ENCODE peak calls at places on chromosomes 6 and 20, in five cellular contexts. B, G, L, W and J are unnamed samples. For H3K4me1, the result is how much of the 10 kb centered on the place peaks cover.

GRCh38 chr20:47224300-47224791 is 132.2 kb downstream of the ZMYND8 start:
- DNase-seq in G (no peak), W (no peak), L (no peak), B (no peak), J (no peak)

GRCh38 chr20:45254867-45255266 is 503 bp upstream of the SLPI start:
- DNase-seq in L (no peak), B (no peak), W (no peak), G (no peak), J (no peak)

GRCh38 chr6:44489912-44490604 is 102.6 kb downstream of the CDC5L start:
- DNase-seq in B (peak), G (no peak), L (no peak), W (no peak), J (peak)

GRCh38 chr6:154619183-154619582 is 108.7 kb upstream of the CNKSR3 start:
- DNase-seq in L (no peak), G (no peak), B (no peak), W (no peak), J (no peak)

GRCh38 chr6:119182875-119183274 is 104.4 kb upstream of the FAM184A start:
- DNase-seq in L (no peak), G (no peak), B (no peak), W (no peak), J (no peak)

GRCh38 chr20:34420146-34420545 is 57.1 kb downstream of the ITCH start:
- DNase-seq in L (no peak), B (no peak), W (no peak), G (no peak), J (no peak)

GRCh38 chr6:116492331-116493067 is 18.9 kb upstream of the CALHM5 start:
- DNase-seq in W (no peak), L (no peak), B (no peak), G (no peak), J (no peak)

GRCh38 chr6:130969807-130970491 is 93.1 kb downstream of the EPB41L2 start:
- DNase-seq in L (no peak), G (no peak), W (no peak), B (peak), J (peak)

GRCh38 chr20:61447950-61448349 is 195.9 kb downstream of the CDH4 start:
- DNase-seq in L (no peak), B (no peak), W (no peak), G (no peak), J (no peak)

GRCh38 chr6:158805698-158806373 is 13.3 kb downstream of the EZR start:
- DNase-seq in L (peak), W (no peak), G (no peak), B (no peak), J (no peak)

GRCh38 chr20:16203091-16203490 is 370.2 kb downstream of the KIF16B start:
- DNase-seq in L (no peak), W (no peak), B (no peak), G (no peak), J (no peak)

GRCh38 chr6:155261146-155261900 is 2.5 kb upstream of the CLDN20 start:
- DNase-seq in B (no peak), W (no peak), G (no peak), L (no peak), J (peak)

GRCh38 chr20:17809714-17810631 is 110.2 kb downstream of the BANF2 start:
- DNase-seq in L (no peak), W (no peak), G (no peak), B (no peak), J (no peak)

GRCh38 chr20:26216025-26216424 is 519.4 kb upstream of the ZNF337 start:
- DNase-seq in B (no peak), G (no peak), W (no peak), L (no peak), J (no peak)

GRCh38 chr6:76166874-76167273 is 94.4 kb upstream of the IMPG1 start:
- DNase-seq in B (no peak), L (no peak), G (no peak), W (no peak), J (no peak)

GRCh38 chr6:135540207-135540877 is 42.8 kb upstream of the AHI1 start:
- DNase-seq in B (no peak), L (no peak), G (no peak), W (no peak), J (no peak)

GRCh38 chr20:23167436-23167835 is 81.3 kb upstream of the CD93 start:
- DNase-seq in B (no peak), L (no peak), W (no peak), G (no peak), J (no peak)

GRCh38 chr20:34512266-34512954 is 3.8 kb upstream of the DYNLRB1 start:
- DNase-seq in W (no peak), B (no peak), L (no peak), G (no peak), J (no peak)

GRCh38 chr6:121881974-121882667 is 446.7 kb downstream of the GJA1 start:
- DNase-seq in W (no peak), B (no peak), L (no peak), G (no peak), J (no peak)

GRCh38 chr6:21382821-21383455 is 210.6 kb upstream of the SOX4 start:
- DNase-seq in L (no peak), B (no peak), G (no peak), W (no peak), J (no peak)

GRCh38 chr6:141421378-141421777 is 711.3 kb upstream of the GJE1 start:
- DNase-seq in W (no peak), G (no peak), B (no peak), L (no peak), J (no peak)

GRCh38 chr6:96301781-96302180 is 219.8 kb upstream of the UFL1 start:
- DNase-seq in B (no peak), L (no peak), W (no peak), G (no peak), J (no peak)

GRCh38 chr20:51447097-51447764 is 95.3 kb downstream of the NFATC2 start:
- DNase-seq in B (peak), W (peak), L (peak), G (peak), J (peak)

GRCh38 chr6:138692058-138692977 is 81.3 kb upstream of the CCDC28A start:
- DNase-seq in B (peak), W (peak), L (peak), G (peak), J (peak)

GRCh38 chr6:43608310-43608763 is 20.7 kb downstream of the GTPBP2 start:
- DNase-seq in L (peak), B (peak), W (peak), G (no peak), J (peak)

GRCh38 chr20:63121749-63122405 is 94.1 kb downstream of the YTHDF1 start:
- DNase-seq in L (no peak), B (no peak), G (peak), W (no peak), J (no peak)

GRCh38 chr20:38473353-38473795 is 731 bp downstream of the RALGAPB start:
- DNase-seq in G (no peak), B (no peak), W (no peak), L (no peak), J (no peak)

GRCh38 chr6:91291071-91291470 is 704.2 kb upstream of the MAP3K7 start:
- DNase-seq in G (no peak), B (no peak), W (no peak), L (no peak), J (no peak)

GRCh38 chr6:31586013-31586412 is at the start of gene LST1:
- DNase-seq in G (no peak), W (no peak), L (no peak), B (no peak), J (no peak)

GRCh38 chr6:111997078-111997862 is 56.6 kb upstream of the CCN6 start:
- DNase-seq in B (peak), G (peak), L (peak), W (peak), J (peak)

GRCh38 chr6:128259735-128260685 is 260.4 kb downstream of the PTPRK start:
- DNase-seq in L (no peak), G (no peak), W (no peak), B (no peak), J (no peak)

GRCh38 chr6:14337157-14337556 is 219.6 kb downstream of the CD83 start:
- DNase-seq in W (no peak), L (no peak), G (no peak), B (no peak), J (no peak)

DNA sequence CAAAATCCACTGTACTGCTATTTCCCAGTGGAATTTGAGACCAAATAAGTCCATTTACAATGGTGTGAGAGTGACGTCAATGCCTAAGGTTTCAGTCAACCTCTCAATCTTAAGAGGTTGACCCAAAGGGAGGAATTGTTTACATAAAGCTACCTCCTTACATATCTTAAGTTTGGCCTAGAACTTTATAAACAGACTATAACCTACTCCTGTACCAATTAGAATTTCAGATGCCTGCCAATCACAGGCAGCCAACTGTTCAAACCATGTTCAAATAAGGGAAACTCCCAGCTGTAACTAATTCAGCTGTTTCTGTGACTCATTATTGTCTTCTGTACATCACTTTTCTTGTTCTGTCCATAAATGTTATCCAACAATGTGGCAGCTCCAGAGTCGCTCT is 14.5 kb downstream of the LGSN start:
- DNase-seq in W (no peak), B (no peak), G (no peak), L (peak), J (no peak)
- H3K27ac ChIP-seq in W (no peak), B (no peak), G (no peak), L (peak), J (no peak)

DNA sequence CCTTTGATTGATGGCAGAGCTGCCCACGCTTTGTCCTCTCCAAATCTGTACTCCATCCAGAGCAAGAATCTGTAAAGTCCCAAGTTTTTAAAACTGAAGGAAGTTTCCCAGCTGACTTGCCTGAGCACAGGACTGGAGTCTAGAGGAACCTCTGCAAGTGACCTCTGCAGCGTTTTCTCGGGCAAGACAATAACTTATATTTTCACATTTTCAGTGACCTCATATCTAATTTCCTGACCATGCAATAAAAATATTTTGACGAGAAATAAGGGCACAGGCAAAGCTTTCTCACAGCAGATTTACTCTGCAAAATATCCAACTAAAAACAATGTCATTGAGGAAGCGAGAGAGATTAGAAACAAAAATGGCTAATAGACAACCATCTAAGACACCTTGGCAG is 185.5 kb upstream of the SNX9 start:
- DNase-seq in G (no peak), W (no peak), B (no peak), L (no peak), J (no peak)
- H3K4me3 ChIP-seq in G (no peak), W (no peak), B (no peak), L (no peak), J (no peak)

DNA sequence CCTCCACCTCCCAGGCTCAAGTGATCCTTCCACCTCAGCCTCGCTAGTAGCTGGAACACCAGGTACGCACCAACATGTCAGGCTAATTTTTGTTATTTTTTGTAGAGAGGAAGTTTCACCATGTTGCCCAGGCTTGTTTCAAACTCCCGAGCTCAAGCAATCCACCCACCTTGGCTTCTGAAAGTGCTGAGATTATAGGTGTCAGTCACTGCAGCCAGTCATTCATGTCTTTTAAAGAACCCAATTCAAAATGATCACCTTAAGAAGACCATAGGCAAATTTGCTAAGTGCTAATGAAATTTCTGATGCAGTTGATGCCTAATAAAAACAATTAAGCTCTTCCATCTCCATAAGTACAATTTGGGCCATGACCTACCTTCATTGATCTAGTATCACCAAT is 2.6 kb upstream of the VNN2 start:
- DNase-seq in L (no peak), W (no peak), B (no peak), G (no peak), J (no peak)
- H3K4me1 ChIP-seq in L (under half), W (under half), B (under half), G (under half), J (under half)

DNA sequence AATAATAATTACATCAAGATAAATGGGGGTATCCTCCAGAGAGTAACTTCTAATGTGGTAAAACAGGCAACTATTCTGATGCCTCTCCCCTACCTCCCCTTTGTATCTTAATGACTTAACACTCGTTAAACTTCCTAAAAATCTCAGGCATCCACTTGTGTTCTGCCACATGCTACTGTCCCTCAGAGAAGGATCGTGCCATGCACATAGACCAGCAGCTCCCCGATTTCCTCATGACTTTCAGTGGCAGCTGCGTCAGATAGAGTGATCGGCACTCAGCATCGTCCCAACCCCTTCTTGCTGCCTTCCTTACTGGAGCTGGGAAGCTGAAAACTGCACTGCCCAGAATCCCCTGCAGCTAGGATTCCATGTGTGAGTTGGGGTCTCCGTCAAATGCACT is 32.1 kb downstream of the RIPOR2 start:
- DNase-seq in L (no peak), G (no peak), W (no peak), B (no peak), J (no peak)
- H3K27ac ChIP-seq in L (no peak), G (no peak), W (no peak), B (peak), J (no peak)

DNA sequence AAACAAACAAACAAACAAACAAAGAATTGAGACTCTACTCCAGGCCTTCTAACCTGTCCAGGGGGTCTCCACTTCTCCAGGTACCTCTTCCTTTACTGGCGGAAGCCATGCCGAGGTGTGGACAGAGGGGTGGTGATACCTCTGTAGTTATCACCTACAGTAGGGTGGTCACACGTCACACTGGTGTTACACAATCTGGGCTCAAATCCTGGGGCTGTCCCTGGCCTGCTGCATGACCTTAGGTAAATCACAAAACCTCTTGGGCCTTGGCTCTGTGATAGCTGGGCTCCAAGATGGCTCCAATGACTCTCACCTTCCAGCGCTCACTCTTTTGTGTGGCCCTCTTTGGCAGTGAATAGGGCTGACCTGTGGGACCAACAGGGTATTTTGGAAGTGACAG is 76.8 kb upstream of the ZNFX1 start:
- DNase-seq in B (no peak), L (no peak), G (no peak), W (no peak), J (no peak)
- H3K4me3 ChIP-seq in B (no peak), L (no peak), G (no peak), W (no peak), J (no peak)

GRCh38 chr6:3910264-3910663 is 61.1 kb downstream of the FAM50B start:
- DNase-seq in W (no peak), G (no peak), L (no peak), B (no peak), J (no peak)
- H3K4me1 ChIP-seq in W (under half), G (under half), L (under half), B (under half), J (under half)

GRCh38 chr6:106037060-106037459 is 49.1 kb upstream of the PRDM1 start:
- DNase-seq in W (no peak), B (no peak), G (no peak), L (no peak), J (no peak)
- H3K27ac ChIP-seq in W (no peak), B (no peak), G (no peak), L (no peak), J (no peak)

GRCh38 chr6:161436106-161436876 is 162.4 kb upstream of the AGPAT4 start:
- DNase-seq in G (no peak), B (no peak), W (no peak), L (no peak), J (no peak)

GRCh38 chr6:161440299-161440698 is 166.4 kb upstream of the AGPAT4 start:
- DNase-seq in G (no peak), B (no peak), W (no peak), L (no peak), J (no peak)

GRCh38 chr6:161437851-161438250 is 164.0 kb upstream of the AGPAT4 start:
- DNase-seq in W (no peak), B (no peak), G (no peak), L (no peak), J (no peak)

GRCh38 chr6:161439093-161439492 is 165.2 kb upstream of the AGPAT4 start:
- DNase-seq in W (peak), L (no peak), G (no peak), B (peak), J (peak)

GRCh38 chr6:161438430-161439030 is 164.7 kb upstream of the AGPAT4 start:
- DNase-seq in L (no peak), B (no peak), W (no peak), G (no peak), J (no peak)
- H3K4me3 ChIP-seq in L (no peak), B (no peak), W (peak), G (peak), J (no peak)

DNA sequence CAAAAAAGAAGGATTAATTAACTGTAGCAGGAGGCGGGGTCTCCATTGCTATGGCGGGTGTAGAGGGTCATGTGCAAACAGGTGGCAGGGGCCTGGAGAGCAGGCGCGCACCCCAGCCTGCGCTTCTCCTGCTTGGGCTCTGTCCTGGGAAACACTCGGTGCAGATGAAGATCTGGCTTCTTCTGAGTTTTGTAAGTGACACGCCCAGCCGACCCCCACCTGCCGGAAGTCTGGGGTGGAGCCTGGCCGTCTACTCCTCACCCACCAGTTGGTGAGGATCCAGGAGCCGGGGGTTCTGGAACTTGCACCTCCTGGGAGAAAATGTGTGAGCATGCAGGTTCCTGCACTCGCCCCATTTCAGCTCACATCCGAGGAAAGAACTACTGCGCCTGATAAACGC is 19.3 kb downstream of the PMEPA1 start:
- DNase-seq in W (no peak), B (no peak), G (no peak), L (no peak), J (no peak)
- H3K4me1 ChIP-seq in W (under half), B (under half), G (under half), L (under half), J (under half)